ENCODE peak calls at places on chromosomes 7 and 10, in five cellular contexts. N is hepatocyte, R is HCT116, G is OCI-LY7, I is MM.1S. P is an unnamed sample.

GRCh38 chr10:91597397-91597881 is 35.4 kb downstream of the PPP1R3C start:
- DNase-seq in N (peak), R (no peak), G (no peak), I (no peak), P (peak)

GRCh38 chr7:104156842-104157277 is 51.0 kb downstream of the ORC5 start:
- DNase-seq in N (peak), R (peak), G (peak), I (peak), P (peak)

GRCh38 chr7:132560105-132560504 is 16.2 kb downstream of the PLXNA4 start:
- DNase-seq in N (no peak), R (no peak), G (no peak), I (no peak), P (no peak)

GRCh38 chr7:71754828-71755227 is 622.9 kb downstream of the GALNT17 start:
- DNase-seq in N (no peak), R (no peak), G (no peak), I (no peak), P (no peak)

GRCh38 chr7:128056901-128057300 is 25.7 kb upstream of the LRRC4 start:
- DNase-seq in N (peak), R (no peak), G (no peak), I (no peak), P (no peak)

GRCh38 chr7:18626717-18627116 is 131.2 kb downstream of the HDAC9 start:
- DNase-seq in N (no peak), R (no peak), G (no peak), I (no peak), P (no peak)

GRCh38 chr10:101453318-101453717 is 99.4 kb downstream of the BTRC start:
- DNase-seq in N (no peak), R (no peak), G (no peak), I (no peak), P (no peak)

GRCh38 chr7:25805027-25805687 is 346.8 kb upstream of the NFE2L3 start:
- DNase-seq in N (no peak), R (no peak), G (no peak), I (no peak), P (no peak)

GRCh38 chr10:71084818-71085126 is 127.6 kb upstream of the UNC5B start:
- DNase-seq in N (no peak), R (no peak), G (no peak), I (no peak), P (no peak)

GRCh38 chr7:6478186-6478585 is 30.4 kb upstream of the DAGLB start:
- DNase-seq in N (no peak), R (no peak), G (peak), I (no peak), P (no peak)

GRCh38 chr10:71337219-71337625 is 18.2 kb downstream of the SLC29A3 start:
- DNase-seq in N (no peak), R (no peak), G (no peak), I (no peak), P (no peak)

GRCh38 chr10:22643696-22644621 is 70.4 kb downstream of the PIP4K2A start:
- DNase-seq in N (no peak), R (no peak), G (no peak), I (no peak), P (no peak)

GRCh38 chr10:103763374-103764202 is 91.8 kb downstream of the SH3PXD2A start:
- DNase-seq in N (no peak), R (no peak), G (peak), I (no peak), P (no peak)

GRCh38 chr10:113062977-113063967 is 113.2 kb downstream of the TCF7L2 start:
- DNase-seq in N (no peak), R (no peak), G (no peak), I (no peak), P (no peak)

GRCh38 chr7:135771961-135772638 is 23.5 kb upstream of the FAM180A start:
- DNase-seq in N (peak), R (no peak), G (no peak), I (no peak), P (no peak)

GRCh38 chr7:100132697-100133137 is 6.0 kb downstream of the MBLAC1 start:
- DNase-seq in N (peak), R (no peak), G (peak), I (peak), P (peak)

GRCh38 chr10:1358860-1359598 is 302.8 kb downstream of the WDR37 start:
- DNase-seq in N (no peak), R (no peak), G (peak), I (no peak), P (no peak)

GRCh38 chr7:83547526-83547925 is 101.4 kb downstream of the SEMA3E start:
- DNase-seq in N (peak), R (peak), G (no peak), I (peak), P (peak)

GRCh38 chr7:73602721-73603651 is 21.3 kb downstream of the MLXIPL start:
- DNase-seq in N (no peak), R (no peak), G (no peak), I (no peak), P (no peak)

GRCh38 chr10:48627984-48628609 is 23.2 kb upstream of the ARHGAP22 start:
- DNase-seq in N (no peak), R (no peak), G (no peak), I (no peak), P (peak)

GRCh38 chr7:88289505-88290129 is 17.1 kb downstream of the STEAP4 start:
- DNase-seq in N (no peak), R (peak), G (no peak), I (no peak), P (no peak)

GRCh38 chr10:17219024-17219423 is 9.0 kb upstream of the VIM start:
- DNase-seq in N (no peak), R (no peak), G (no peak), I (no peak), P (no peak)

GRCh38 chr10:73625884-73626753 is 15.2 kb downstream of the MYOZ1 start:
- DNase-seq in N (peak), R (peak), G (peak), I (peak), P (peak)

GRCh38 chr7:17690030-17690429 is 250.3 kb downstream of the SNX13 start:
- DNase-seq in N (no peak), R (no peak), G (no peak), I (peak), P (no peak)

GRCh38 chr7:113331155-113331898 is 213.0 kb upstream of the SMIM30 start:
- DNase-seq in N (peak), R (no peak), G (no peak), I (no peak), P (no peak)

GRCh38 chr7:132800522-132800921 is 224.3 kb upstream of the PLXNA4 start:
- DNase-seq in N (no peak), R (no peak), G (no peak), I (no peak), P (no peak)

GRCh38 chr7:30285531-30286284 is 1.3 kb downstream of the ZNRF2 start:
- DNase-seq in N (peak), R (no peak), G (peak), I (peak), P (peak)

GRCh38 chr7:47361746-47362215 is 220.1 kb downstream of the TNS3 start:
- DNase-seq in N (no peak), R (peak), G (no peak), I (no peak), P (no peak)

GRCh38 chr10:42177077-42177792 is 461.1 kb downstream of the ZNF33B start:
- DNase-seq in N (peak), R (no peak), G (no peak), I (no peak), P (peak)
- TF ChIP-seq EZH2phosphoT487 in N (no peak), R (no peak), G (no peak), I (no peak), P (peak)

DNA sequence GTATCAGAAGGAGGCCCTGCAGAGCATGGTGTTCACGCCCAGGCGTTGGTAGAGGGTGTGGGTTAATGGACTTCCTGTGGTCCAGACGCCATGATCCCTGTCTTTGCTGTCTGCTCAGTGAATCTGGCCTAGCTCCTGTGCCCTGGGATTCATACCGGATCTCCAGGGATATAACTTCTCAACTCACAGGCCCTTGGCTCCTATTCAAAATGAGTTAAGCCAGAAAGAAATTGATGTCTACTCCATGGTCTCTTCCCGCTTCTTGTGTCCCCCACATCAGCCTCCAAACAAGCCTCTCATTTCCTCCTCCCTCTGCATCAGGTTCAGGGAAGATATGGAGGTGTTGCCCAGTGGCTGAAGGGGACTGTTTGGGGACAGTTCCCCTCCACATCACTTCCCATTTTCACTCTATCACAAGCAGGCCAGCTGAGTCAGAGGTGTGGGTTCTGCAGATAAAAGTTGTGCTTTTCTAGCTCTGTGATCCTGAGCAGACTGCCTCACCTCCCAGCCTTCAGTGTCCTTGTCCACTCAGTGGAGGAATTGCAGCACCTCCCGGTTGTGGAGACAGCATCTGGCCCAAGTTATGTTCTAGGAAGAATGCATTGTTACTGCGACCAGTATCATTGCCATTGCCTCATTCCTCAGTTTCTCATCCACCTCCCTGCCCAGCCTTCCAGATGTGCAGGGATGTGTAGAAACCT is 22.5 kb downstream of the AKR1E2 start:
- DNase-seq in N (no peak), R (no peak), G (no peak), I (no peak), P (no peak)
- TF ChIP-seq EZH2phosphoT487 in N (no peak), R (no peak), G (no peak), I (no peak), P (no peak)

GRCh38 chr10:78656397-78656796 is 412.4 kb upstream of the ZMIZ1 start:
- DNase-seq in N (no peak), R (no peak), G (no peak), I (no peak), P (peak)
- TF ChIP-seq EZH2phosphoT487 in N (no peak), R (no peak), G (no peak), I (no peak), P (no peak)

GRCh38 chr10:97500297-97500575 is 1.5 kb downstream of the UBTD1 start:
- DNase-seq in N (no peak), R (no peak), G (no peak), I (no peak), P (no peak)

GRCh38 chr10:97497572-97498075 is 598 bp downstream of the MMS19 start:
- DNase-seq in N (peak), R (peak), G (peak), I (peak), P (peak)

GRCh38 chr10:97498841-97499560 is at the start of gene UBTD1:
- DNase-seq in N (peak), R (no peak), G (peak), I (peak), P (peak)

GRCh38 chr10:97498076-97498840 is at the start of gene MMS19:
- DNase-seq in N (peak), R (peak), G (peak), I (peak), P (peak)

DNA sequence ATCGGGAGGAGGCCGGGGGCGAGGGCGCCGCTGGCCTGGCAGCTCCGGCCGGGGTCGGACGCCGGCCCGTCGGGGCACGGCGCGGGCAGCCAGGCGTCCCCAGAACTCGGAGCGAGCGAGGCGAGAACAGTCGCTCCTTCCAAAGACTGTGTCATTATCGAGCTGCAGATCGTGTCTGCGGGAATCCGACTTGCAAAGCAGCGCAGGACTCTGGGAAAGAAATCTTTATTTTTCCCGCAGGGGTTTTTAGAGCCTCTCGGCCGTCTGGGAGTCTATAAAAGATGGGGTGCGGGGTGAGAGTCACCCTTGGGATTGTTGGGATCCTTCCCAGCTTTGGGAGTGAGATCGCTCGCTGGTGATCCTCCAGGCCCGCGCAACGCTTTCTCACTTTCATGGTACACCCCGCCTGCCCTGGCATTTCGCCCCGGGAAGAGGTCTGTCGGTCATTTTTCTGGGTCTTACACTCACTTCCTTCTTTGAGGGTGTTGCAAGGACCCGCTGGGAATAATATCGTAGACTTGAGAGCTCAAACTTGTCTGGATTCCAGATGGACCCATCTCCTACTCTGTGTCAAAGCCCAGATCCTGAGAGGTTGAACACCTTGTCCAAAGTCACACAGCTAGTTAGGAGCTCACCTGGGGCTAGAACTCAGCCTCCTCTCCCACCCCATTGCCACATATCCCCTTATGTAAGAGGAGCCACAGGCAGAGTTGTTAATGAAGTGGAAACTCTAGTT is 1.0 kb downstream of the UBTD1 start:
- DNase-seq in N (no peak), R (no peak), G (no peak), I (no peak), P (peak)
- TF ChIP-seq EZH2phosphoT487 in N (no peak), R (no peak), G (no peak), I (no peak), P (no peak)

GRCh38 chr10:132707121-132707775 is 78.7 kb downstream of the NKX6-2 start:
- DNase-seq in N (no peak), R (no peak), G (no peak), I (no peak), P (no peak)
- TF ChIP-seq EZH2phosphoT487 in N (no peak), R (no peak), G (no peak), I (no peak), P (no peak)

GRCh38 chr7:78018541-78019456 is 220.2 kb downstream of the PHTF2 start:
- DNase-seq in N (no peak), R (no peak), G (no peak), I (no peak), P (peak)

GRCh38 chr7:78022165-78022564 is 223.6 kb downstream of the PHTF2 start:
- DNase-seq in N (no peak), R (no peak), G (no peak), I (no peak), P (no peak)

GRCh38 chr7:78019457-78020130 is 221.0 kb downstream of the PHTF2 start:
- DNase-seq in N (peak), R (peak), G (peak), I (no peak), P (peak)

GRCh38 chr7:78020131-78020873 is 221.7 kb downstream of the PHTF2 start:
- DNase-seq in N (peak), R (peak), G (peak), I (peak), P (peak)

GRCh38 chr7:78020874-78021249 is 222.3 kb downstream of the PHTF2 start:
- DNase-seq in N (no peak), R (no peak), G (no peak), I (no peak), P (no peak)
- TF ChIP-seq EZH2phosphoT487 in N (no peak), R (no peak), G (no peak), I (no peak), P (no peak)

DNA sequence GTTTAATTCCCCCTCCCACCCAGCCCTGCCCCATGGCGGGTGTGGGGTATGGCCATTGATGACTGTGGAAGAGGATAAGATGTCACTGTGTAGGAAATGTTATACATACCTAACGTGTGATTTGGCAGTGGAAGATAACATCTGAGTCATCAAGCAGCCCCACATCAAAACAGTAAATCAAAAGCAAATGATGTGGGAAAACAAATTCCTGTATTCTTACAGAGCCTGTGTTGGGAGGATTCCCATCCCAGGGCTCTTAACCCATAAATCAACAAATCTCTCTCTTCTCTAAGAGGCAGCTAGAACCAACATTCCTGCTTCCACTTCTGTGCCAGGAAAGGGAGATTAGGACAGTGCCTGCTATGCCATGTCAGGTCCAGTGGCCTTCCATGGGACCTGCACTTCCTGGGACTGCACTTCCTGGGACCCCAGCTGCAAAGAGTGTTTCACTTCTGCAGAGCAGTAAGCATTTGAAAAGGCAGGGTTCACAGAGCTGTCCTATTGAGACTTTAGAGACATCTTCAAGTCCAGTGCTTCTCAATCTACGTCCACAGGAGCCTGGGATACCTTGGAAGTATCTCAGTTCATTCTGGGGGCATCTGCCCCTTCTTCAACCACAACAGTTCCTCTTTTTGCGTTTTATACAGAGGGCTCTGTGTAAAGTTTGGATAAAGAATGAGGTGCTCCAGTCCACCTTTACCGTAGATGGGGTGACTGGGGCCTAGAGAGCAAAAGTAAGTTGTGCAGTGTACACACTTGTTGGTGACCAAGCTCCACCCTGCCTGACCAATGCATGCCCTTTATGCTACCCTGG is 45.8 kb downstream of the ATXN7L1 start:
- DNase-seq in N (peak), R (peak), G (no peak), I (no peak), P (peak)
- TF ChIP-seq EZH2phosphoT487 in N (no peak), R (no peak), G (no peak), I (no peak), P (no peak)

GRCh38 chr10:47420305-47421056 is 36.4 kb upstream of the ZNF488 start:
- DNase-seq in N (no peak), R (no peak), G (no peak), I (no peak), P (no peak)

GRCh38 chr10:47418966-47419365 is 34.9 kb upstream of the ZNF488 start:
- DNase-seq in N (no peak), R (no peak), G (no peak), I (no peak), P (no peak)

GRCh38 chr10:47419421-47419820 is 35.3 kb upstream of the ZNF488 start:
- DNase-seq in N (no peak), R (no peak), G (no peak), I (no peak), P (no peak)

GRCh38 chr10:47423476-47423875 is 39.4 kb upstream of the ZNF488 start:
- DNase-seq in N (no peak), R (no peak), G (no peak), I (no peak), P (no peak)

DNA sequence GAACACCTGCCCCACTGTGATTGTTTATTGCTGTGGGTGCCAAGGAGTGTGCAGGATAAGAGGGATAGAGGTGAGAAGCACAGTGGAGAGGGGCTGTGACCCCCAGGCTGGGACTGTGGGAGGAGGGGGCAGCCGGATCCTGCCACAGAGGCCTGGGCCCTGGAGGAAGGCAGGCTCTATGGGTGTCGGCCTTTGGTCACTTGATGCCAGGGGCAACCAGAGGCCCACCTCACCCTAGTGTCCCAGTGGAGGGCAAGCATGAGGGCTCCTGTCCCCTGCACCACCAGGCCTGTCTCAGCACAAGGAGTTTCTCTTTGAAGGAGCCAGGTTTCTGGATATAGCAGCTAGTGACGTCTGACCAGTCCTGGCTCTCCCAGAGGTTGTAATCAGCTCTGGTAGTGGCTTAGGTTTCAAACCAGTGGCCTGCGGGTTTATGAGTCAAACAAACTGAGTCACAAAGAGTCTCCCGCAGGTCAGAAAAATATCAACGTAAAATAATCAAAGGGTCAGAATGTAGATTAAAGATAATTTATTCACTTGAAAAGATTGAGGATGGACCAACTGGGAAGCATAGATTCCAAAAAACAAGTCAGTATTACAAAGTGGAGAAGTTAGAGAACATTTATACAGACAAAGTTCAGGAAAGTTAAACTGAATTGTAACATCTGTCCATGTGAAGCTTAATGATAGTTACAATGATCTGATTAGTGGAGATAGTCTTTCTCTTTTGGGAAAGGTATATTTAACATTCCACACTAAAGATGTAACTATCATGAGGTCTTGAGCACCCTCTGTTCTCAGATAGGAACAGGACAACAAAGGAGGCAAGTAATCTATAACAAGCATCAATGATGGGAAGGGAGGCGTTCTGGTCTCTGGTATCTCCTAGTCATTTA is 37.2 kb upstream of the ZNF488 start:
- DNase-seq in N (no peak), R (peak), G (no peak), I (no peak), P (no peak)
- TF ChIP-seq EZH2phosphoT487 in N (no peak), R (no peak), G (no peak), I (no peak), P (no peak)

P was measured in SK-N-SH.